ENCODE peak calls at places on chromosome 12, in four cellular contexts. E is CD8-positive, alpha-beta T cell; G is endodermal cell; R is gastrocnemius medialis. L is an unnamed sample.

GRCh38 chr12:108854055-108854452 is 3.3 kb downstream of the SSH1 start:
- DNase-seq in E (no peak), G (no peak), R (peak), L (no peak)

GRCh38 chr12:51951843-51952722 is 584 bp downstream of the ACVR1B start:
- DNase-seq in E (no peak), G (peak), R (peak), L (no peak)

GRCh38 chr12:42237052-42237852 is 796 bp downstream of the YAF2 start:
- DNase-seq in E (peak), G (peak), R (peak), L (no peak)

GRCh38 chr12:46499901-46500300 is 127.3 kb upstream of the SLC38A2 start:
- DNase-seq in E (no peak), G (no peak), R (no peak), L (no peak)

GRCh38 chr12:116534341-116535121 is 24.6 kb upstream of the MAP1LC3B2 start:
- DNase-seq in E (no peak), G (peak), R (no peak), L (no peak)

GRCh38 chr12:1913377-1914115 is 4.9 kb downstream of the CACNA2D4 start:
- DNase-seq in E (no peak), G (peak), R (no peak), L (no peak)

GRCh38 chr12:58966939-58967338 is 46.6 kb upstream of the LRIG3 start:
- DNase-seq in E (no peak), G (no peak), R (no peak), L (no peak)

GRCh38 chr12:87280356-87280755 is 748.8 kb downstream of the C12orf50 start:
- DNase-seq in E (no peak), G (no peak), R (no peak), L (no peak)

GRCh38 chr12:1310684-1311083 is 283.7 kb downstream of the FBXL14 start:
- DNase-seq in E (no peak), G (no peak), R (no peak), L (no peak)

GRCh38 chr12:69987453-69988102 is 162.6 kb downstream of the MYRFL start:
- DNase-seq in E (no peak), G (no peak), R (no peak), L (peak)

GRCh38 chr12:105852958-105853357 is 285.8 kb downstream of the NUAK1 start:
- DNase-seq in E (no peak), G (no peak), R (peak), L (no peak)

GRCh38 chr12:105855691-105856405 is 282.9 kb downstream of the NUAK1 start:
- DNase-seq in E (no peak), G (no peak), R (peak), L (no peak)

GRCh38 chr12:105848286-105848685 is 290.5 kb downstream of the NUAK1 start:
- DNase-seq in E (no peak), G (peak), R (no peak), L (no peak)

GRCh38 chr12:105850103-105850968 is 288.4 kb downstream of the NUAK1 start:
- DNase-seq in E (no peak), G (no peak), R (no peak), L (no peak)

DNA sequence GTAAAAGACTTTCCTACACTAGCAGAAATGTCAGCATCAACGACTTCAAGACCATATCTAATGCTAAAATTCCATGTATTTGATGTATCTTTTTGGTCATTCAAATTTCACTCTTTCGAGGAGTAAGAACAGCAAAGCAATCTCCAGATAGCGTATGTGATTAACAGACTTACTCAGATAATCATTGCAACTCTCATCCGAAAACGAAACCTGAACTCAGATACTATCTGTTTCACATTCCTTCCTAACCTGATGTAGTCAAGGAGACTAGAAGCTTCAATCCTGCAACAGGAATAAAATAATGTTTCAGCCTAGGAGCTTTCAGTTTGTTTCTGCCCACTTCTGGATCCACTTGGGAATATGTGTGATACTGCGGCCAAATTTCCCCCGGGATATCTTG is 286.3 kb downstream of the NUAK1 start:
- DNase-seq in E (no peak), G (no peak), R (no peak), L (no peak)
- H3K27ac ChIP-seq in E (no peak), G (no peak), R (no peak), L (no peak)

GRCh38 chr12:65614259-65614658 is 210.0 kb upstream of the HMGA2 start:
- DNase-seq in E (no peak), G (no peak), R (no peak), L (no peak)
- H3K27ac ChIP-seq in E (no peak), G (no peak), R (no peak), L (peak)

GRCh38 chr12:3697311-3697870 is 55.5 kb downstream of the CRACR2A start:
- DNase-seq in E (no peak), G (no peak), R (peak), L (no peak)
- H3K27ac ChIP-seq in E (no peak), G (no peak), R (peak), L (no peak)

GRCh38 chr12:66405395-66405794 is 103.1 kb downstream of the HELB start:
- DNase-seq in E (no peak), G (no peak), R (no peak), L (no peak)
- H3K27ac ChIP-seq in E (no peak), G (no peak), R (no peak), L (no peak)

GRCh38 chr12:93825926-93826599 is 148.9 kb downstream of the CRADD start:
- DNase-seq in E (no peak), G (no peak), R (no peak), L (no peak)
- H3K27ac ChIP-seq in E (no peak), G (no peak), R (peak), L (no peak)

DNA sequence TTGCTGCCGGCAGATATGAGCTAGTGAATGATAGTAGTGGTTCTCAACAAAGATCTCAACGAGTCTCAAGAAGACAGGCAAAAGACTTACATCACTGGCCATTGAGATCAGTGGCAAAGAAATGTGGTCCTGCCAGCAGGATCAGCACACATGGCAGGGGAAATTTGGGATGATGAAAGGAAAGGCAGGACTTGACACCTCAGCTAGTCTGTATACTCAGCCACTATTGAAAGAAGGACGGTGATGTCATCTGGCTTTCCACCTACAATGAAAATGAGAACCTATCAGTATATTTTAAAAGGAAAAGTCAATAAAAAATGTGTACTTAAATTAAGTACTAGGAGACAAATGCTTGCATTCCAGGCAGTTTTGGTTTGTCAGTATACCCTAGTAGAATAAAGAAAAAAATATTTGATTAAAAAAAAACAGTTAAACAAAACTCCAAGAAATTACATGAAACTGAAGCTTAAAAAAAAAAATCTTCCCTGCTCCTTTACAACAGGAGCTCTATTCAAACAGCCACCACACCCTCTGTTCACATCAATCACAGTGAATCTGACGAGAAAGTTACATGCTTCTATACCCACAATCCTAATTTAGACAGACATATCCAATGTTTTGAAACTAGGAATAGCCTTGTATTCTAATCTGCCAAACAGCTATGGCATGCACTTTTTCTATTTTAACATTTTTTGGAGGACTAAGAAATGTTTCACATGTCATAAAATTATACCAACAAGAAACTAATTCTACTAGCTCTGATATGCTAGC is 34.9 kb downstream of the RAD9B start:
- DNase-seq in E (no peak), G (peak), R (peak), L (no peak)
- H3K27ac ChIP-seq in E (no peak), G (no peak), R (peak), L (peak)

GRCh38 chr12:94676922-94677321 is 26.6 kb upstream of the TMCC3 start:
- DNase-seq in E (no peak), G (peak), R (no peak), L (no peak)

GRCh38 chr12:94679554-94679953 is 29.2 kb upstream of the TMCC3 start:
- DNase-seq in E (no peak), G (peak), R (no peak), L (no peak)

GRCh38 chr12:94677778-94678177 is 27.4 kb upstream of the TMCC3 start:
- DNase-seq in E (no peak), G (peak), R (no peak), L (peak)

GRCh38 chr12:94678396-94678795 is 28.0 kb upstream of the TMCC3 start:
- DNase-seq in E (no peak), G (peak), R (no peak), L (no peak)

GRCh38 chr12:94678849-94679248 is 28.5 kb upstream of the TMCC3 start:
- DNase-seq in E (no peak), G (peak), R (no peak), L (no peak)
- H3K27ac ChIP-seq in E (no peak), G (no peak), R (no peak), L (no peak)

GRCh38 chr12:7937867-7938506 is 2.0 kb upstream of the SLC2A3 start:
- DNase-seq in E (no peak), G (no peak), R (no peak), L (no peak)
- H3K27ac ChIP-seq in E (no peak), G (peak), R (peak), L (no peak)

GRCh38 chr12:11580125-11580751 is 69.2 kb upstream of the ETV6 start:
- DNase-seq in E (no peak), G (no peak), R (no peak), L (peak)
- H3K27ac ChIP-seq in E (no peak), G (no peak), R (no peak), L (peak)

GRCh38 chr12:49556391-49557186 is 11.4 kb downstream of the MCRS1 start:
- DNase-seq in E (no peak), G (no peak), R (no peak), L (no peak)
- H3K27ac ChIP-seq in E (no peak), G (no peak), R (no peak), L (no peak)

L was measured in epithelial cell of prostate.